ENCODE peak calls at places on chromosomes 4 and X, in seven cellular contexts. One of them, this sample, is unnamed.

GRCh38 chr4:3436048-3436797 is 5.5 kb upstream of the HGFAC start:
- DNase-seq in naive thymus-derived CD4-positive, alpha-beta T cell: no peak
- DNase-seq in dorsolateral prefrontal cortex: no peak
- DNase-seq in A549: no peak
- DNase-seq in Right ventricle myocardium superior: peak; percentile 37
- DNase-seq in NCI-H446 treated with DMSO at 0.1 percent for 48 hours: no peak
- DNase-seq in WERI-Rb-1: no peak
- DNase-seq in this sample: no peak

GRCh38 chrX:15946783-15947550 is 92.4 kb upstream of the AP1S2 start:
- DNase-seq in WERI-Rb-1: no peak
- DNase-seq in naive thymus-derived CD4-positive, alpha-beta T cell: no peak
- DNase-seq in A549: no peak
- DNase-seq in Right ventricle myocardium superior: no peak
- DNase-seq in dorsolateral prefrontal cortex: no peak
- DNase-seq in NCI-H446 treated with DMSO at 0.1 percent for 48 hours: no peak
- DNase-seq in this sample: no peak

GRCh38 chr4:148044889-148045352 is 313.0 kb downstream of the ARHGAP10 start:
- DNase-seq in A549: no peak
- DNase-seq in dorsolateral prefrontal cortex: no peak
- DNase-seq in NCI-H446 treated with DMSO at 0.1 percent for 48 hours: no peak
- DNase-seq in WERI-Rb-1: no peak
- DNase-seq in naive thymus-derived CD4-positive, alpha-beta T cell: peak; percentile 49
- DNase-seq in Right ventricle myocardium superior: no peak
- DNase-seq in this sample: no peak

GRCh38 chr4:53962516-53963225 is 101.7 kb downstream of the CHIC2 start:
- DNase-seq in dorsolateral prefrontal cortex: no peak
- DNase-seq in NCI-H446 treated with DMSO at 0.1 percent for 48 hours: no peak
- DNase-seq in Right ventricle myocardium superior: no peak
- DNase-seq in A549: no peak
- DNase-seq in WERI-Rb-1: no peak
- DNase-seq in naive thymus-derived CD4-positive, alpha-beta T cell: no peak
- DNase-seq in this sample: no peak

GRCh38 chr4:164467493-164467892 is 286.4 kb upstream of the SMIM31 start:
- DNase-seq in WERI-Rb-1: no peak
- DNase-seq in A549: no peak
- DNase-seq in naive thymus-derived CD4-positive, alpha-beta T cell: no peak
- DNase-seq in dorsolateral prefrontal cortex: no peak
- DNase-seq in NCI-H446 treated with DMSO at 0.1 percent for 48 hours: no peak
- DNase-seq in Right ventricle myocardium superior: no peak
- DNase-seq in this sample: no peak

GRCh38 chrX:103779156-103779555 is 2.5 kb downstream of the PLP1 start:
- DNase-seq in dorsolateral prefrontal cortex: peak; percentile 37
- DNase-seq in Right ventricle myocardium superior: no peak
- DNase-seq in WERI-Rb-1: no peak
- DNase-seq in A549: no peak
- DNase-seq in NCI-H446 treated with DMSO at 0.1 percent for 48 hours: no peak
- DNase-seq in naive thymus-derived CD4-positive, alpha-beta T cell: no peak
- DNase-seq in this sample: no peak

GRCh38 chr4:153759407-153760226 is at the start of gene RNF175:
- DNase-seq in dorsolateral prefrontal cortex: peak; percentile 41
- DNase-seq in NCI-H446 treated with DMSO at 0.1 percent for 48 hours: no peak
- DNase-seq in A549: no peak
- DNase-seq in WERI-Rb-1: peak; percentile 61
- DNase-seq in Right ventricle myocardium superior: peak; percentile 40
- DNase-seq in naive thymus-derived CD4-positive, alpha-beta T cell: peak; percentile 22
- DNase-seq in this sample: no peak

GRCh38 chr4:52407545-52407944 is 251.6 kb downstream of the USP46 start:
- DNase-seq in dorsolateral prefrontal cortex: no peak
- DNase-seq in WERI-Rb-1: no peak
- DNase-seq in A549: no peak
- DNase-seq in Right ventricle myocardium superior: no peak
- DNase-seq in naive thymus-derived CD4-positive, alpha-beta T cell: no peak
- DNase-seq in NCI-H446 treated with DMSO at 0.1 percent for 48 hours: no peak
- DNase-seq in this sample: no peak

GRCh38 chr4:81060587-81061339 is 30.3 kb downstream of the BMP3 start:
- DNase-seq in WERI-Rb-1: no peak
- DNase-seq in NCI-H446 treated with DMSO at 0.1 percent for 48 hours: no peak
- DNase-seq in Right ventricle myocardium superior: no peak
- DNase-seq in dorsolateral prefrontal cortex: no peak
- DNase-seq in naive thymus-derived CD4-positive, alpha-beta T cell: no peak
- DNase-seq in A549: no peak
- DNase-seq in this sample: no peak

GRCh38 chr4:127856485-127857447 is 23.9 kb upstream of the PLK4 start:
- DNase-seq in Right ventricle myocardium superior: no peak
- DNase-seq in A549: no peak
- DNase-seq in WERI-Rb-1: no peak
- DNase-seq in NCI-H446 treated with DMSO at 0.1 percent for 48 hours: no peak
- DNase-seq in dorsolateral prefrontal cortex: no peak
- DNase-seq in naive thymus-derived CD4-positive, alpha-beta T cell: no peak
- DNase-seq in this sample: no peak

GRCh38 chr4:10108818-10109783 is 7.5 kb downstream of the WDR1 start:
- DNase-seq in A549: no peak
- DNase-seq in WERI-Rb-1: no peak
- DNase-seq in Right ventricle myocardium superior: no peak
- DNase-seq in naive thymus-derived CD4-positive, alpha-beta T cell: no peak
- DNase-seq in NCI-H446 treated with DMSO at 0.1 percent for 48 hours: no peak
- DNase-seq in dorsolateral prefrontal cortex: no peak
- DNase-seq in this sample: no peak

GRCh38 chr4:30720021-30720655 is at the start of gene PCDH7:
- DNase-seq in A549: peak; percentile 7
- DNase-seq in NCI-H446 treated with DMSO at 0.1 percent for 48 hours: peak; percentile 69
- DNase-seq in WERI-Rb-1: peak; percentile 44
- DNase-seq in dorsolateral prefrontal cortex: peak; percentile 71
- DNase-seq in Right ventricle myocardium superior: peak; percentile 49
- DNase-seq in naive thymus-derived CD4-positive, alpha-beta T cell: no peak
- DNase-seq in this sample: no peak

GRCh38 chr4:98470831-98471230 is 187.6 kb downstream of the TSPAN5 start:
- DNase-seq in naive thymus-derived CD4-positive, alpha-beta T cell: no peak
- DNase-seq in A549: no peak
- DNase-seq in NCI-H446 treated with DMSO at 0.1 percent for 48 hours: no peak
- DNase-seq in WERI-Rb-1: no peak
- DNase-seq in dorsolateral prefrontal cortex: no peak
- DNase-seq in Right ventricle myocardium superior: no peak
- DNase-seq in this sample: no peak

GRCh38 chrX:96683997-96684338 is 674 bp upstream of the DIAPH2 start:
- DNase-seq in A549: no peak
- DNase-seq in naive thymus-derived CD4-positive, alpha-beta T cell: no peak
- DNase-seq in NCI-H446 treated with DMSO at 0.1 percent for 48 hours: no peak
- DNase-seq in Right ventricle myocardium superior: no peak
- DNase-seq in WERI-Rb-1: no peak
- DNase-seq in dorsolateral prefrontal cortex: no peak
- DNase-seq in this sample: no peak

GRCh38 chrX:49039598-49040375 is 3.4 kb downstream of the TFE3 start:
- DNase-seq in dorsolateral prefrontal cortex: peak; percentile 42
- DNase-seq in naive thymus-derived CD4-positive, alpha-beta T cell: peak; percentile 4
- DNase-seq in WERI-Rb-1: peak; percentile 67
- DNase-seq in A549: peak; percentile 84
- DNase-seq in Right ventricle myocardium superior: peak; percentile 72
- DNase-seq in NCI-H446 treated with DMSO at 0.1 percent for 48 hours: no peak
- DNase-seq in this sample: no peak

GRCh38 chr4:10080874-10081606 is 35.6 kb downstream of the WDR1 start:
- DNase-seq in WERI-Rb-1: no peak
- DNase-seq in naive thymus-derived CD4-positive, alpha-beta T cell: no peak
- DNase-seq in dorsolateral prefrontal cortex: no peak
- DNase-seq in NCI-H446 treated with DMSO at 0.1 percent for 48 hours: no peak
- DNase-seq in A549: no peak
- DNase-seq in Right ventricle myocardium superior: peak; percentile 32
- DNase-seq in this sample: no peak

GRCh38 chr4:177413656-177414055 is 28.6 kb downstream of the AGA start:
- DNase-seq in naive thymus-derived CD4-positive, alpha-beta T cell: no peak
- DNase-seq in dorsolateral prefrontal cortex: no peak
- DNase-seq in Right ventricle myocardium superior: no peak
- DNase-seq in A549: no peak
- DNase-seq in NCI-H446 treated with DMSO at 0.1 percent for 48 hours: no peak
- DNase-seq in WERI-Rb-1: no peak
- DNase-seq in this sample: no peak

GRCh38 chrX:151239748-151240147 is 63.4 kb downstream of the GPR50 start:
- DNase-seq in A549: no peak
- DNase-seq in NCI-H446 treated with DMSO at 0.1 percent for 48 hours: no peak
- DNase-seq in Right ventricle myocardium superior: no peak
- DNase-seq in naive thymus-derived CD4-positive, alpha-beta T cell: no peak
- DNase-seq in dorsolateral prefrontal cortex: no peak
- DNase-seq in WERI-Rb-1: no peak
- DNase-seq in this sample: no peak

GRCh38 chr4:65546882-65547281 is 123.4 kb downstream of the EPHA5 start:
- DNase-seq in A549: no peak
- DNase-seq in WERI-Rb-1: no peak
- DNase-seq in Right ventricle myocardium superior: no peak
- DNase-seq in NCI-H446 treated with DMSO at 0.1 percent for 48 hours: no peak
- DNase-seq in dorsolateral prefrontal cortex: no peak
- DNase-seq in naive thymus-derived CD4-positive, alpha-beta T cell: no peak
- DNase-seq in this sample: no peak

GRCh38 chrX:149830192-149830873 is 48.6 kb downstream of the MAGEA9 start:
- DNase-seq in A549: no peak
- DNase-seq in naive thymus-derived CD4-positive, alpha-beta T cell: peak; percentile 5
- DNase-seq in Right ventricle myocardium superior: no peak
- DNase-seq in NCI-H446 treated with DMSO at 0.1 percent for 48 hours: no peak
- DNase-seq in dorsolateral prefrontal cortex: no peak
- DNase-seq in WERI-Rb-1: no peak
- DNase-seq in this sample: no peak

GRCh38 chr4:48037117-48037462 is 20.5 kb downstream of the NIPAL1 start:
- DNase-seq in dorsolateral prefrontal cortex: no peak
- DNase-seq in WERI-Rb-1: no peak
- DNase-seq in A549: no peak
- DNase-seq in NCI-H446 treated with DMSO at 0.1 percent for 48 hours: no peak
- DNase-seq in Right ventricle myocardium superior: no peak
- DNase-seq in naive thymus-derived CD4-positive, alpha-beta T cell: no peak
- DNase-seq in this sample: no peak

GRCh38 chrX:154308108-154308946 is 12.7 kb downstream of the TKTL1 start:
- DNase-seq in WERI-Rb-1: peak; percentile 82
- DNase-seq in NCI-H446 treated with DMSO at 0.1 percent for 48 hours: no peak
- DNase-seq in A549: peak; percentile 39
- DNase-seq in Right ventricle myocardium superior: peak; percentile 57
- DNase-seq in naive thymus-derived CD4-positive, alpha-beta T cell: peak; percentile 71
- DNase-seq in dorsolateral prefrontal cortex: no peak
- DNase-seq in this sample: peak; percentile 36

GRCh38 chr4:60485279-60485678 is 714.8 kb upstream of the ADGRL3 start:
- DNase-seq in naive thymus-derived CD4-positive, alpha-beta T cell: no peak
- DNase-seq in Right ventricle myocardium superior: no peak
- DNase-seq in NCI-H446 treated with DMSO at 0.1 percent for 48 hours: no peak
- DNase-seq in dorsolateral prefrontal cortex: no peak
- DNase-seq in A549: no peak
- DNase-seq in WERI-Rb-1: no peak
- DNase-seq in this sample: no peak

GRCh38 chrX:56764153-56764974 is 35.3 kb downstream of the NBDY start:
- DNase-seq in naive thymus-derived CD4-positive, alpha-beta T cell: peak; percentile 78
- DNase-seq in A549: peak; percentile 43
- DNase-seq in WERI-Rb-1: peak; percentile 72
- DNase-seq in NCI-H446 treated with DMSO at 0.1 percent for 48 hours: no peak
- DNase-seq in dorsolateral prefrontal cortex: peak; percentile 74
- DNase-seq in Right ventricle myocardium superior: no peak
- DNase-seq in this sample: peak; percentile 45

GRCh38 chrX:150548684-150549083 is 19.7 kb upstream of the MTM1 start:
- DNase-seq in WERI-Rb-1: no peak
- DNase-seq in Right ventricle myocardium superior: no peak
- DNase-seq in naive thymus-derived CD4-positive, alpha-beta T cell: no peak
- DNase-seq in A549: no peak
- DNase-seq in NCI-H446 treated with DMSO at 0.1 percent for 48 hours: no peak
- DNase-seq in dorsolateral prefrontal cortex: no peak
- DNase-seq in this sample: no peak

GRCh38 chr4:11614426-11614825 is 185.7 kb upstream of the HS3ST1 start:
- DNase-seq in A549: peak; percentile 6
- DNase-seq in Right ventricle myocardium superior: no peak
- DNase-seq in WERI-Rb-1: no peak
- DNase-seq in dorsolateral prefrontal cortex: no peak
- DNase-seq in naive thymus-derived CD4-positive, alpha-beta T cell: no peak
- DNase-seq in NCI-H446 treated with DMSO at 0.1 percent for 48 hours: no peak
- DNase-seq in this sample: no peak

GRCh38 chr4:1171306-1172227 is 816 bp downstream of the SPON2 start:
- DNase-seq in NCI-H446 treated with DMSO at 0.1 percent for 48 hours: no peak
- DNase-seq in naive thymus-derived CD4-positive, alpha-beta T cell: peak; percentile 57
- DNase-seq in A549: no peak
- DNase-seq in Right ventricle myocardium superior: peak; percentile 57
- DNase-seq in dorsolateral prefrontal cortex: no peak
- DNase-seq in WERI-Rb-1: no peak
- DNase-seq in this sample: no peak

GRCh38 chrX:69504626-69505612 is 793 bp downstream of the NALF2 start:
- DNase-seq in dorsolateral prefrontal cortex: no peak
- DNase-seq in WERI-Rb-1: no peak
- DNase-seq in naive thymus-derived CD4-positive, alpha-beta T cell: no peak
- DNase-seq in A549: no peak
- DNase-seq in Right ventricle myocardium superior: no peak
- DNase-seq in NCI-H446 treated with DMSO at 0.1 percent for 48 hours: no peak
- DNase-seq in this sample: no peak

GRCh38 chr4:86453044-86453501 is 93.2 kb upstream of the MAPK10 start:
- DNase-seq in dorsolateral prefrontal cortex: no peak
- DNase-seq in Right ventricle myocardium superior: peak; percentile 50
- DNase-seq in A549: no peak
- DNase-seq in naive thymus-derived CD4-positive, alpha-beta T cell: no peak
- DNase-seq in NCI-H446 treated with DMSO at 0.1 percent for 48 hours: no peak
- DNase-seq in WERI-Rb-1: no peak
- DNase-seq in this sample: no peak

GRCh38 chr4:22030321-22030720 is 81.7 kb upstream of the KCNIP4 start:
- DNase-seq in dorsolateral prefrontal cortex: no peak
- DNase-seq in WERI-Rb-1: no peak
- DNase-seq in A549: no peak
- DNase-seq in NCI-H446 treated with DMSO at 0.1 percent for 48 hours: no peak
- DNase-seq in naive thymus-derived CD4-positive, alpha-beta T cell: no peak
- DNase-seq in Right ventricle myocardium superior: no peak
- DNase-seq in this sample: no peak

GRCh38 chrX:77966361-77966760 is 3.1 kb downstream of the PGAM4 start:
- DNase-seq in dorsolateral prefrontal cortex: no peak
- DNase-seq in WERI-Rb-1: no peak
- DNase-seq in naive thymus-derived CD4-positive, alpha-beta T cell: no peak
- DNase-seq in Right ventricle myocardium superior: no peak
- DNase-seq in NCI-H446 treated with DMSO at 0.1 percent for 48 hours: no peak
- DNase-seq in A549: no peak
- DNase-seq in this sample: no peak

GRCh38 chr4:15833801-15834200 is 55.7 kb downstream of the CD38 start:
- DNase-seq in NCI-H446 treated with DMSO at 0.1 percent for 48 hours: no peak
- DNase-seq in dorsolateral prefrontal cortex: no peak
- DNase-seq in naive thymus-derived CD4-positive, alpha-beta T cell: no peak
- DNase-seq in Right ventricle myocardium superior: no peak
- DNase-seq in A549: no peak
- DNase-seq in WERI-Rb-1: no peak
- DNase-seq in this sample: no peak

GRCh38 chr4:69497081-69497480 is 1.4 kb upstream of the UGT2B4 start:
- DNase-seq in naive thymus-derived CD4-positive, alpha-beta T cell: no peak
- DNase-seq in WERI-Rb-1: no peak
- DNase-seq in Right ventricle myocardium superior: no peak
- DNase-seq in dorsolateral prefrontal cortex: no peak
- DNase-seq in A549: no peak
- DNase-seq in NCI-H446 treated with DMSO at 0.1 percent for 48 hours: no peak
- DNase-seq in this sample: no peak

GRCh38 chr4:40969499-40969898 is 219.7 kb downstream of the NSUN7 start:
- DNase-seq in WERI-Rb-1: no peak
- DNase-seq in A549: no peak
- DNase-seq in NCI-H446 treated with DMSO at 0.1 percent for 48 hours: no peak
- DNase-seq in naive thymus-derived CD4-positive, alpha-beta T cell: no peak
- DNase-seq in dorsolateral prefrontal cortex: no peak
- DNase-seq in Right ventricle myocardium superior: no peak
- DNase-seq in this sample: no peak

GRCh38 chrX:138018145-138018799 is 452.3 kb downstream of the ZIC3 start:
- DNase-seq in Right ventricle myocardium superior: no peak
- DNase-seq in dorsolateral prefrontal cortex: no peak
- DNase-seq in A549: no peak
- DNase-seq in NCI-H446 treated with DMSO at 0.1 percent for 48 hours: no peak
- DNase-seq in WERI-Rb-1: no peak
- DNase-seq in naive thymus-derived CD4-positive, alpha-beta T cell: no peak
- DNase-seq in this sample: no peak

GRCh38 chr4:128346054-128346716 is 58.6 kb upstream of the PGRMC2 start:
- DNase-seq in WERI-Rb-1: no peak
- DNase-seq in dorsolateral prefrontal cortex: no peak
- DNase-seq in Right ventricle myocardium superior: no peak
- DNase-seq in naive thymus-derived CD4-positive, alpha-beta T cell: no peak
- DNase-seq in A549: no peak
- DNase-seq in NCI-H446 treated with DMSO at 0.1 percent for 48 hours: no peak
- DNase-seq in this sample: no peak

GRCh38 chr4:11397146-11397545 is 31.5 kb downstream of the HS3ST1 start:
- DNase-seq in Right ventricle myocardium superior: no peak
- DNase-seq in WERI-Rb-1: no peak
- DNase-seq in A549: no peak
- DNase-seq in NCI-H446 treated with DMSO at 0.1 percent for 48 hours: no peak
- DNase-seq in dorsolateral prefrontal cortex: no peak
- DNase-seq in naive thymus-derived CD4-positive, alpha-beta T cell: no peak
- DNase-seq in this sample: no peak

GRCh38 chrX:140502491-140503229 is 2.2 kb downstream of the SOX3 start:
- DNase-seq in Right ventricle myocardium superior: no peak
- DNase-seq in A549: no peak
- DNase-seq in NCI-H446 treated with DMSO at 0.1 percent for 48 hours: no peak
- DNase-seq in WERI-Rb-1: no peak
- DNase-seq in naive thymus-derived CD4-positive, alpha-beta T cell: no peak
- DNase-seq in dorsolateral prefrontal cortex: no peak
- DNase-seq in this sample: no peak

This sample was measured in Panc1.